ENCODE peak calls at places on chromosome 1, in nine cellular contexts. I, Z, L, R, E, P, J, O and V are unnamed samples.

GRCh38 chr1:227891223-227891954 is 56.3 kb downstream of the WNT9A start:
- DNase-seq in L (no peak), P (peak; percentile 29), Z (no peak), O (no peak), E (peak; percentile 40), J (no peak), R (no peak), I (peak; percentile 60), V (no peak)

GRCh38 chr1:237760981-237761380 is 129.7 kb downstream of the ZP4 start:
- DNase-seq in L (no peak), Z (no peak), O (no peak), R (no peak), E (no peak), J (no peak), I (no peak), P (no peak), V (no peak)

GRCh38 chr1:86207323-86207722 is 50.8 kb upstream of the COL24A1 start:
- DNase-seq in Z (peak; percentile 96), P (no peak), R (peak; percentile 84), O (peak; percentile 78), I (no peak), E (no peak), L (no peak), J (no peak), V (no peak)

GRCh38 chr1:221810406-221810805 is 68.5 kb upstream of the DUSP10 start:
- DNase-seq in Z (peak; percentile 90), E (no peak), O (peak; percentile 68), J (no peak), R (peak; percentile 86), P (no peak), I (no peak), L (no peak), V (no peak)

GRCh38 chr1:5936126-5936525 is 56.1 kb downstream of the NPHP4 start:
- DNase-seq in P (no peak), R (no peak), E (no peak), J (no peak), L (no peak), I (no peak), Z (no peak), O (no peak), V (no peak)

GRCh38 chr1:224564491-224565084 is 51.5 kb upstream of the CNIH3 start:
- DNase-seq in I (no peak), R (no peak), Z (no peak), J (no peak), L (no peak), P (no peak), O (no peak), E (no peak), V (no peak)

GRCh38 chr1:13478687-13479086 is 35.1 kb downstream of the LRRC38 start:
- DNase-seq in O (no peak), E (no peak), Z (no peak), L (no peak), R (no peak), P (no peak), J (no peak), I (no peak), V (no peak)

GRCh38 chr1:36675106-36675505 is 192.4 kb upstream of the CSF3R start:
- DNase-seq in R (no peak), J (no peak), I (peak; percentile 43), L (no peak), P (no peak), E (no peak), O (no peak), Z (no peak), V (no peak)

GRCh38 chr1:161730050-161730564 is 8.8 kb downstream of the FCRLB start:
- DNase-seq in L (no peak), J (no peak), E (no peak), O (peak; percentile 38), R (peak; percentile 48), Z (peak; percentile 59), I (no peak), P (no peak), V (peak; percentile 25)

GRCh38 chr1:199273837-199274379 is 635.1 kb downstream of the PTPRC start:
- DNase-seq in I (no peak), J (no peak), L (no peak), E (no peak), O (no peak), Z (peak; percentile 60), R (peak; percentile 28), P (no peak), V (no peak)

GRCh38 chr1:185652348-185652747 is 81.8 kb upstream of the HMCN1 start:
- DNase-seq in P (no peak), I (no peak), Z (no peak), R (no peak), J (no peak), E (peak; percentile 20), O (no peak), L (no peak), V (no peak)

GRCh38 chr1:58011978-58012377 is 534.5 kb downstream of the OMA1 start:
- DNase-seq in P (no peak), J (no peak), R (no peak), Z (no peak), L (no peak), O (no peak), I (no peak), E (no peak), V (no peak)

GRCh38 chr1:92736395-92736794 is 48.5 kb downstream of the EVI5 start:
- DNase-seq in O (no peak), I (no peak), E (no peak), P (no peak), J (no peak), Z (no peak), R (no peak), L (no peak), V (no peak)

GRCh38 chr1:209825591-209826433 is 2.0 kb upstream of the UTP25 start:
- DNase-seq in P (no peak), R (no peak), J (no peak), I (no peak), E (no peak), O (no peak), L (no peak), Z (no peak), V (no peak)

GRCh38 chr1:9084883-9085282 is 15.4 kb upstream of the SLC2A5 start:
- DNase-seq in E (no peak), J (no peak), P (peak; percentile 79), R (peak; percentile 38), L (no peak), Z (no peak), O (no peak), I (no peak), V (no peak)

GRCh38 chr1:64199154-64199553 is 4.3 kb upstream of the UBE2U start:
- DNase-seq in E (no peak), L (no peak), I (no peak), P (no peak), R (no peak), Z (no peak), O (no peak), J (no peak), V (no peak)

GRCh38 chr1:8825985-8826481 is 8.6 kb upstream of the RERE start:
- DNase-seq in E (peak; percentile 26), L (no peak), Z (peak; percentile 88), I (peak; percentile 67), O (no peak), P (peak; percentile 50), J (no peak), R (peak; percentile 93), V (no peak)

GRCh38 chr1:22341791-22342605 is 109.7 kb upstream of the ZBTB40 start:
- DNase-seq in P (no peak), I (no peak), Z (peak; percentile 29), E (peak; percentile 54), R (peak; percentile 66), O (no peak), L (no peak), J (no peak), V (no peak)

GRCh38 chr1:160437432-160438319 is 37.3 kb downstream of the VANGL2 start:
- DNase-seq in L (no peak), O (no peak), I (no peak), E (no peak), Z (no peak), J (no peak), R (no peak), P (no peak), V (no peak)

GRCh38 chr1:154652893-154653292 is 44.9 kb upstream of the ADAR start:
- DNase-seq in J (no peak), R (no peak), Z (no peak), E (no peak), O (no peak), L (no peak), I (no peak), P (no peak), V (no peak)

GRCh38 chr1:84541679-84542078 is 32.6 kb downstream of the CTBS start:
- DNase-seq in R (peak; percentile 2), L (no peak), O (no peak), E (no peak), Z (no peak), P (no peak), J (no peak), I (no peak), V (no peak)

GRCh38 chr1:29425656-29426055 is 189.3 kb downstream of the PTPRU start:
- DNase-seq in E (no peak), R (no peak), O (no peak), I (no peak), J (no peak), L (no peak), P (no peak), Z (no peak), V (no peak)

GRCh38 chr1:43671626-43672330 is 21.8 kb downstream of the KDM4A start:
- DNase-seq in Z (peak; percentile 76), R (peak; percentile 82), O (peak; percentile 55), I (no peak), L (no peak), P (no peak), E (no peak), J (no peak), V (no peak)

GRCh38 chr1:8121261-8122159 is 95.4 kb upstream of the ERRFI1 start:
- DNase-seq in J (no peak), R (peak; percentile 74), E (peak; percentile 30), I (peak; percentile 89), Z (peak; percentile 98), L (no peak), O (no peak), P (no peak), V (no peak)

GRCh38 chr1:205270764-205271163 is 43.0 kb downstream of the TMCC2 start:
- DNase-seq in R (no peak), J (no peak), L (no peak), E (no peak), I (no peak), O (no peak), Z (peak; percentile 66), P (peak; percentile 27), V (no peak)

GRCh38 chr1:35561297-35561971 is 3.8 kb downstream of the NCDN start:
- DNase-seq in I (no peak), O (no peak), E (no peak), L (no peak), Z (no peak), P (no peak), R (no peak), J (no peak), V (no peak)

GRCh38 chr1:200180821-200181220 is 153.3 kb downstream of the NR5A2 start:
- DNase-seq in I (no peak), L (no peak), O (no peak), J (no peak), R (peak; percentile 63), E (no peak), P (no peak), Z (peak; percentile 48), V (no peak)

GRCh38 chr1:244160455-244161020 is 109.5 kb downstream of the ZBTB18 start:
- DNase-seq in I (no peak), R (no peak), P (no peak), L (no peak), O (no peak), J (no peak), E (no peak), Z (peak; percentile 44), V (no peak)

GRCh38 chr1:46508760-46509159 is 19.1 kb downstream of the DMBX1 start:
- DNase-seq in J (no peak), Z (no peak), E (peak; percentile 50), O (no peak), L (no peak), R (no peak), P (no peak), I (no peak), V (no peak)

GRCh38 chr1:18018381-18018780 is 89.2 kb upstream of the IGSF21 start:
- DNase-seq in L (no peak), R (no peak), J (no peak), I (no peak), P (no peak), Z (no peak), O (no peak), E (no peak), V (no peak)

GRCh38 chr1:183870351-183871077 is 65.6 kb downstream of the RGL1 start:
- DNase-seq in Z (no peak), J (no peak), P (peak; percentile 74), R (peak; percentile 63), I (no peak), L (no peak), O (no peak), E (no peak), V (no peak)